ENCODE peak calls at places on chromosomes 12 and 14, in five cellular contexts. One of them, this sample, is unnamed. For H3K27me3, the result is how much of the 10 kb centered on the place peaks cover.

GRCh38 chr12:114481200-114481535 is 75.2 kb upstream of the TBX5 start:
- DNase-seq in ovary: no peak
- DNase-seq in sigmoid colon: no peak
- DNase-seq in K562: no peak
- DNase-seq in tibial nerve: no peak
- DNase-seq in this sample: no peak

GRCh38 chr12:11822071-11822818 is 172.8 kb downstream of the ETV6 start:
- DNase-seq in ovary: no peak
- DNase-seq in sigmoid colon: no peak
- DNase-seq in K562: no peak
- DNase-seq in tibial nerve: no peak
- DNase-seq in this sample: peak

GRCh38 chr14:49505026-49505766 is 81.0 kb downstream of the RPS29 start:
- DNase-seq in ovary: no peak
- DNase-seq in sigmoid colon: no peak
- DNase-seq in K562: no peak
- DNase-seq in tibial nerve: no peak
- DNase-seq in this sample: no peak

GRCh38 chr12:95262808-95263207 is 45.2 kb downstream of the VEZT start:
- DNase-seq in ovary: no peak
- DNase-seq in sigmoid colon: no peak
- DNase-seq in K562: no peak
- DNase-seq in tibial nerve: no peak
- DNase-seq in this sample: no peak

GRCh38 chr14:103401223-103402214 is 16.3 kb downstream of the MARK3 start:
- DNase-seq in ovary: no peak
- DNase-seq in sigmoid colon: no peak
- DNase-seq in K562: peak
- DNase-seq in tibial nerve: no peak
- DNase-seq in this sample: no peak

GRCh38 chr12:12353276-12353675 is 3.2 kb upstream of the MANSC1 start:
- DNase-seq in ovary: no peak
- DNase-seq in sigmoid colon: no peak
- DNase-seq in K562: no peak
- DNase-seq in tibial nerve: no peak
- DNase-seq in this sample: no peak

GRCh38 chr12:13222076-13222475 is 25.6 kb downstream of the EMP1 start:
- DNase-seq in ovary: no peak
- DNase-seq in sigmoid colon: no peak
- DNase-seq in K562: no peak
- DNase-seq in tibial nerve: no peak
- DNase-seq in this sample: peak

GRCh38 chr12:27498761-27499160 is 25.2 kb upstream of the PPFIBP1 start:
- DNase-seq in ovary: no peak
- DNase-seq in sigmoid colon: no peak
- DNase-seq in K562: no peak
- DNase-seq in tibial nerve: no peak
- DNase-seq in this sample: no peak

GRCh38 chr14:63039800-63040380 is 5.4 kb downstream of the KCNH5 start:
- DNase-seq in ovary: no peak
- DNase-seq in sigmoid colon: no peak
- DNase-seq in K562: peak
- DNase-seq in tibial nerve: no peak
- DNase-seq in this sample: no peak

GRCh38 chr14:79254069-79254775 is 957.1 kb downstream of the DIO2 start:
- DNase-seq in ovary: no peak
- DNase-seq in sigmoid colon: no peak
- DNase-seq in K562: no peak
- DNase-seq in tibial nerve: no peak
- DNase-seq in this sample: no peak

GRCh38 chr14:90538716-90539495 is 142.1 kb downstream of the CALM1 start:
- DNase-seq in ovary: no peak
- DNase-seq in sigmoid colon: no peak
- DNase-seq in K562: no peak
- DNase-seq in tibial nerve: no peak
- DNase-seq in this sample: no peak

GRCh38 chr12:105330283-105330937 is at the start of gene C12orf75:
- DNase-seq in ovary: peak
- DNase-seq in sigmoid colon: peak
- DNase-seq in K562: peak
- DNase-seq in tibial nerve: peak
- DNase-seq in this sample: peak

GRCh38 chr12:29544428-29545101 is 47.1 kb upstream of the OVCH1 start:
- DNase-seq in ovary: no peak
- DNase-seq in sigmoid colon: no peak
- DNase-seq in K562: no peak
- DNase-seq in tibial nerve: no peak
- DNase-seq in this sample: no peak

GRCh38 chr14:64410084-64410774 is 22.1 kb downstream of the MTHFD1 start:
- DNase-seq in ovary: no peak
- DNase-seq in sigmoid colon: no peak
- DNase-seq in K562: no peak
- DNase-seq in tibial nerve: no peak
- DNase-seq in this sample: no peak

GRCh38 chr12:124454352-124454725 is 113.1 kb downstream of the NCOR2 start:
- DNase-seq in ovary: no peak
- DNase-seq in sigmoid colon: no peak
- DNase-seq in K562: no peak
- DNase-seq in tibial nerve: no peak
- DNase-seq in this sample: no peak

GRCh38 chr12:124454735-124455134 is 112.7 kb downstream of the NCOR2 start:
- DNase-seq in ovary: no peak
- DNase-seq in sigmoid colon: no peak
- DNase-seq in K562: no peak
- DNase-seq in tibial nerve: no peak
- DNase-seq in this sample: no peak

GRCh38 chr12:124452576-124453391 is 114.6 kb downstream of the NCOR2 start:
- DNase-seq in ovary: no peak
- DNase-seq in sigmoid colon: no peak
- DNase-seq in K562: no peak
- DNase-seq in tibial nerve: no peak
- DNase-seq in this sample: no peak

GRCh38 chr12:124455336-124455735 is 112.1 kb downstream of the NCOR2 start:
- DNase-seq in ovary: no peak
- DNase-seq in sigmoid colon: no peak
- DNase-seq in K562: no peak
- DNase-seq in tibial nerve: no peak
- DNase-seq in this sample: no peak

GRCh38 chr12:124453419-124454351 is 113.7 kb downstream of the NCOR2 start:
- DNase-seq in ovary: no peak
- DNase-seq in sigmoid colon: peak
- DNase-seq in K562: no peak
- DNase-seq in tibial nerve: peak
- DNase-seq in this sample: peak
- TF ChIP-seq POLR2A in ovary: no peak
- TF ChIP-seq POLR2A in sigmoid colon: no peak
- TF ChIP-seq POLR2A in K562: no peak
- TF ChIP-seq POLR2A in tibial nerve: no peak
- TF ChIP-seq POLR2A in this sample: no peak

GRCh38 chr12:18700254-18700653 is 37.6 kb downstream of the PLCZ1 start:
- DNase-seq in ovary: no peak
- DNase-seq in sigmoid colon: no peak
- DNase-seq in K562: no peak
- DNase-seq in tibial nerve: no peak
- DNase-seq in this sample: no peak

GRCh38 chr12:18703326-18703725 is 34.5 kb downstream of the PLCZ1 start:
- DNase-seq in ovary: no peak
- DNase-seq in sigmoid colon: no peak
- DNase-seq in K562: no peak
- DNase-seq in tibial nerve: no peak
- DNase-seq in this sample: no peak

GRCh38 chr12:18706798-18707197 is 31.0 kb downstream of the PLCZ1 start:
- DNase-seq in ovary: no peak
- DNase-seq in sigmoid colon: no peak
- DNase-seq in K562: no peak
- DNase-seq in tibial nerve: no peak
- DNase-seq in this sample: no peak

GRCh38 chr12:18703916-18704315 is 33.9 kb downstream of the PLCZ1 start:
- DNase-seq in ovary: no peak
- DNase-seq in sigmoid colon: no peak
- DNase-seq in K562: no peak
- DNase-seq in tibial nerve: no peak
- DNase-seq in this sample: no peak
- H3K27me3 ChIP-seq in ovary: under half
- H3K27me3 ChIP-seq in sigmoid colon: under half
- H3K27me3 ChIP-seq in K562: under half
- H3K27me3 ChIP-seq in tibial nerve: under half
- H3K27me3 ChIP-seq in this sample: under half

GRCh38 chr12:110004598-110004997 is 5.4 kb downstream of the ANKRD13A start:
- DNase-seq in ovary: no peak
- DNase-seq in sigmoid colon: no peak
- DNase-seq in K562: no peak
- DNase-seq in tibial nerve: no peak
- DNase-seq in this sample: no peak
- TF ChIP-seq EP300 in ovary: no peak
- TF ChIP-seq EP300 in sigmoid colon: no peak
- TF ChIP-seq EP300 in K562: no peak
- TF ChIP-seq EP300 in tibial nerve: no peak
- TF ChIP-seq EP300 in this sample: no peak

GRCh38 chr12:52243774-52244614 is 11.0 kb downstream of the KRT7 start:
- DNase-seq in ovary: peak
- DNase-seq in sigmoid colon: peak
- DNase-seq in K562: no peak
- DNase-seq in tibial nerve: peak
- DNase-seq in this sample: peak
- TF ChIP-seq POLR2A in ovary: no peak
- TF ChIP-seq POLR2A in sigmoid colon: no peak
- TF ChIP-seq POLR2A in K562: no peak
- TF ChIP-seq POLR2A in tibial nerve: no peak
- TF ChIP-seq POLR2A in this sample: no peak